ENCODE peak calls at places on chromosome X, in eight cellular contexts. C is ascending aorta, A is SJSA1, B is upper lobe of left lung, Q is HCT116, F is GM23248, T is heart right ventricle, U is Panc1. M is an unnamed sample.

GRCh38 chrX:446243-446642 is 59.5 kb upstream of the PPP2R3B start:
- DNase-seq in C (no peak), A (no peak), B (no peak), Q (no peak), F (no peak), T (no peak), U (no peak), M (no peak)

GRCh38 chrX:1248381-1249061 is 20.1 kb upstream of the CSF2RA start:
- DNase-seq in C (no peak), A (no peak), B (no peak), Q (no peak), F (peak; percentile 12), T (no peak), U (no peak), M (no peak)

GRCh38 chrX:41605144-41605543 is 83.6 kb upstream of the GPR34 start:
- DNase-seq in C (no peak), A (peak; percentile 17), B (no peak), Q (no peak), F (no peak), T (no peak), U (no peak), M (no peak)

GRCh38 chrX:69016220-69016941 is 148.9 kb downstream of the PJA1 start:
- DNase-seq in C (no peak), A (no peak), B (peak; percentile 37), Q (no peak), F (no peak), T (no peak), U (no peak), M (no peak)

GRCh38 chrX:56564182-56564885 is 907 bp downstream of the UBQLN2 start:
- DNase-seq in C (no peak), A (peak; percentile 19), B (no peak), Q (no peak), F (peak; percentile 60), T (no peak), U (no peak), M (peak; percentile 1)

GRCh38 chrX:151396042-151396826 is 772 bp upstream of the VMA21 start:
- DNase-seq in C (no peak), A (peak; percentile 6), B (no peak), Q (no peak), F (peak; percentile 77), T (peak; percentile 7), U (peak; percentile 25), M (peak; percentile 0)

GRCh38 chrX:55335296-55335695 is 70.6 kb upstream of the PAGE3 start:
- DNase-seq in C (no peak), A (no peak), B (no peak), Q (no peak), F (no peak), T (no peak), U (no peak), M (no peak)

GRCh38 chrX:24676403-24677024 is 17.2 kb upstream of the POLA1 start:
- DNase-seq in C (no peak), A (no peak), B (no peak), Q (no peak), F (peak; percentile 37), T (no peak), U (no peak), M (no peak)

GRCh38 chrX:150547511-150548115 is 20.8 kb upstream of the MTM1 start:
- DNase-seq in C (no peak), A (no peak), B (peak; percentile 93), Q (no peak), F (peak; percentile 79), T (peak; percentile 57), U (no peak), M (no peak)

GRCh38 chrX:7117587-7117986 is 29.9 kb upstream of the STS start:
- DNase-seq in C (no peak), A (no peak), B (no peak), Q (no peak), F (no peak), T (no peak), U (no peak), M (no peak)

GRCh38 chrX:128816919-128817318 is 706.4 kb downstream of the SMARCA1 start:
- DNase-seq in C (no peak), A (no peak), B (no peak), Q (no peak), F (no peak), T (no peak), U (no peak), M (no peak)

GRCh38 chrX:11190745-11191510 is 79.8 kb downstream of the HCCS start:
- DNase-seq in C (no peak), A (no peak), B (no peak), Q (no peak), F (no peak), T (no peak), U (no peak), M (no peak)

GRCh38 chrX:11185861-11186260 is 74.7 kb downstream of the HCCS start:
- DNase-seq in C (no peak), A (no peak), B (no peak), Q (no peak), F (no peak), T (no peak), U (no peak), M (no peak)

GRCh38 chrX:11188664-11189063 is 77.5 kb downstream of the HCCS start:
- DNase-seq in C (no peak), A (no peak), B (no peak), Q (no peak), F (peak; percentile 58), T (no peak), U (no peak), M (no peak)

GRCh38 chrX:11187001-11187400 is 75.9 kb downstream of the HCCS start:
- DNase-seq in C (no peak), A (no peak), B (no peak), Q (no peak), F (no peak), T (no peak), U (no peak), M (no peak)

GRCh38 chrX:11189097-11189496 is 78.0 kb downstream of the HCCS start:
- DNase-seq in C (no peak), A (no peak), B (no peak), Q (no peak), F (no peak), T (no peak), U (no peak), M (no peak)
- H3K9me3 ChIP-seq in C (no peaks in the 10 kb centered on the region), A (no peaks in the 10 kb centered on the region), B (no peaks in the 10 kb centered on the region), Q (no peaks in the 10 kb centered on the region), F (no peaks in the 10 kb centered on the region), T (no peaks in the 10 kb centered on the region), U (no peaks in the 10 kb centered on the region), M (no peaks in the 10 kb centered on the region)

DNA sequence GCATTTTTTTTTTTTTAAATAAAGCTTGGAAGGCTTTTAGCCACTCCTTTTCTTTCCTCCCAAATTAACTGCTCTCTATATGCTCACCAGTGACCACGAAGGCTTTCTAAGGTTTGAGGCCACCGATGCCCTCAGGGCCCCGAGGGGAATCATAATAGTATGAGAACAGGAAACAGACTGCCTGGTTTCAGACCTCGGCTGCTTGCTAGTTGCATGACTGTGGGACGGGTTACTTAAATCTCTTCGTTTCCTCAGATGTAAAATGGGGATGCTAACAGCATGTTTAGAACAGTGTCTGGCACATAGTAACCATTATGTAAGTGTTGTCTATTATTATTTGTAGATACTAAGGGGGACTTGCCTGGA is 3.6 kb downstream of the LINC00632 start:
- DNase-seq in C (no peak), A (no peak), B (no peak), Q (no peak), F (no peak), T (no peak), U (no peak), M (no peak)
- H3K4me3 ChIP-seq in C (peak overlapping the region; percentile 27), A (no peak overlapping the region), B (no peak overlapping the region), Q (no peak overlapping the region), F (peak overlapping the region; percentile 47), T (peak overlapping the region; percentile 19), U (peak overlapping the region; percentile 4), M (no peak overlapping the region)

GRCh38 chrX:2342281-2342688 is 158.5 kb downstream of the DHRSX start:
- DNase-seq in C (no peak), A (no peak), B (no peak), Q (no peak), F (no peak), T (peak; percentile 82), U (no peak), M (no peak)
- H3K9me3 ChIP-seq in C (no peaks in the 10 kb centered on the region), A (no peaks in the 10 kb centered on the region), B (no peaks in the 10 kb centered on the region), Q (no peaks in the 10 kb centered on the region), F (no peaks in the 10 kb centered on the region), T (no peaks in the 10 kb centered on the region), U (no peaks in the 10 kb centered on the region), M (peaks cover 12% of the 10 kb centered on the region)

GRCh38 chrX:154541896-154542722 is 4.5 kb downstream of the G6PD start:
- DNase-seq in C (peak; percentile 67), A (peak; percentile 94), B (peak; percentile 83), Q (peak; percentile 34), F (peak; percentile 79), T (peak; percentile 69), U (no peak), M (peak; percentile 87)
- H3K4me3 ChIP-seq in C (no peak overlapping the region), A (peak overlapping the region; percentile 8), B (no peak overlapping the region), Q (no peak overlapping the region), F (no peak overlapping the region), T (no peak overlapping the region), U (no peak overlapping the region), M (peak overlapping the region; percentile 4)